ENCODE peak calls at places on chromosomes 6 and 20, in four cellular contexts. X is Daoy, H is ovary, D is transverse colon. A is an unnamed sample.

GRCh38 chr20:5757949-5758348 is 7.7 kb downstream of the SHLD1 start:
- DNase-seq in X (no peak), H (no peak), D (no peak), A (no peak)

GRCh38 chr20:43936371-43936770 is 21.7 kb downstream of the TOX2 start:
- DNase-seq in X (no peak), H (no peak), D (no peak), A (no peak)

GRCh38 chr20:14951707-14952106 is 614.3 kb upstream of the FLRT3 start:
- DNase-seq in X (peak), H (no peak), D (no peak), A (no peak)

GRCh38 chr20:17205261-17205660 is 21.6 kb upstream of the PCSK2 start:
- DNase-seq in X (no peak), D (no peak), H (no peak), A (no peak)

GRCh38 chr6:21438237-21438985 is 155.1 kb upstream of the SOX4 start:
- DNase-seq in H (no peak), D (no peak), X (peak), A (no peak)

GRCh38 chr20:58995461-58996225 is 11.4 kb downstream of the CTSZ start:
- DNase-seq in X (no peak), D (no peak), H (no peak), A (no peak)

GRCh38 chr6:9039258-9039657 is 603.9 kb upstream of the SLC35B3 start:
- DNase-seq in H (no peak), X (peak), D (no peak), A (no peak)

GRCh38 chr6:89406157-89406556 is 5.9 kb downstream of the RRAGD start:
- DNase-seq in X (no peak), H (no peak), D (no peak), A (no peak)

GRCh38 chr6:130417951-130418350 is 52.1 kb downstream of the TMEM200A start:
- DNase-seq in X (no peak), D (no peak), H (no peak), A (no peak)

GRCh38 chr20:45489083-45489531 is 19.6 kb downstream of the WFDC2 start:
- DNase-seq in X (peak), D (no peak), H (no peak), A (no peak)

GRCh38 chr6:136547336-136547735 is 2.9 kb downstream of the MAP7 start:
- DNase-seq in X (peak), H (no peak), D (no peak), A (peak)

GRCh38 chr20:50844430-50845100 is 49.7 kb downstream of the BCAS4 start:
- DNase-seq in X (peak), D (no peak), H (no peak), A (peak)

GRCh38 chr20:16346956-16347355 is 226.3 kb downstream of the KIF16B start:
- DNase-seq in D (no peak), H (no peak), X (no peak), A (no peak)

GRCh38 chr6:126071000-126071647 is 84.8 kb downstream of the TRMT11 start:
- DNase-seq in H (no peak), D (no peak), X (no peak), A (no peak)

GRCh38 chr20:38123021-38123587 is 42.0 kb downstream of the TGM2 start:
- DNase-seq in D (no peak), H (peak), X (no peak), A (no peak)

GRCh38 chr6:89311853-89312531 is 3.1 kb downstream of the GABRR2 start:
- DNase-seq in H (peak), D (peak), X (peak), A (peak)

GRCh38 chr6:170228581-170229310 is 62.1 kb downstream of the DLL1 start:
- DNase-seq in H (no peak), D (no peak), X (no peak), A (no peak)

GRCh38 chr20:24731312-24731711 is 217.8 kb upstream of the CST7 start:
- DNase-seq in X (no peak), H (no peak), D (no peak), A (no peak)

GRCh38 chr6:166058064-166058739 is 109.4 kb downstream of the TBXT start:
- DNase-seq in D (no peak), X (no peak), H (peak), A (no peak)

GRCh38 chr6:56046576-56046975 is 171.2 kb upstream of the BMP5 start:
- DNase-seq in H (no peak), X (peak), D (peak), A (no peak)

GRCh38 chr6:157561929-157562810 is 181.2 kb downstream of the ZDHHC14 start:
- DNase-seq in X (no peak), D (peak), H (no peak), A (no peak)

GRCh38 chr6:87093651-87094050 is 1.3 kb downstream of the CGA start:
- DNase-seq in X (no peak), D (no peak), H (no peak), A (no peak)

GRCh38 chr6:57226221-57226620 is 4.1 kb upstream of the RAB23 start:
- DNase-seq in X (no peak), H (no peak), D (no peak), A (no peak)

GRCh38 chr6:148324297-148325007 is 18.2 kb upstream of the SASH1 start:
- DNase-seq in D (no peak), H (no peak), X (no peak), A (peak)

GRCh38 chr20:37361336-37361735 is 15.4 kb downstream of the SRC start:
- DNase-seq in X (no peak), H (peak), D (no peak), A (no peak)

GRCh38 chr20:43293068-43293786 is 103.5 kb upstream of the PTPRT start:
- DNase-seq in H (no peak), D (no peak), X (no peak), A (no peak)

GRCh38 chr6:116218172-116218633 is 35.7 kb downstream of the TSPYL4 start:
- DNase-seq in D (no peak), X (no peak), H (no peak), A (no peak)

GRCh38 chr6:169960531-169960890 is 209.1 kb downstream of the ERMARD start:
- DNase-seq in H (no peak), X (peak), D (no peak), A (no peak)

GRCh38 chr6:30752164-30752927 is 8.0 kb upstream of the IER3 start:
- DNase-seq in D (peak), H (peak), X (peak), A (peak)

GRCh38 chr6:72588155-72588554 is 33.7 kb upstream of the KCNQ5 start:
- DNase-seq in H (no peak), X (no peak), D (no peak), A (no peak)

GRCh38 chr20:64049060-64049886 is at the start of gene SOX18:
- DNase-seq in H (no peak), X (peak), D (no peak), A (no peak)